ENCODE peak calls at places on chromosomes 6 and 20, in four cellular contexts. S, C, P and Z are unnamed samples.

GRCh38 chr20:49948809-49949507 is 12.8 kb downstream of the RNF114 start:
- DNase-seq in C (no peak), S (no peak), P (peak; percentile 68), Z (no peak)

GRCh38 chr20:44601801-44602204 is 19.4 kb downstream of the PKIG start:
- DNase-seq in C (no peak), S (no peak), P (no peak), Z (no peak)

GRCh38 chr20:40390654-40391053 is 298.4 kb downstream of the MAFB start:
- DNase-seq in S (no peak), P (no peak), C (no peak), Z (no peak)

GRCh38 chr6:99933129-99933528 is 60.9 kb downstream of the MCHR2 start:
- DNase-seq in P (no peak), S (no peak), C (no peak), Z (no peak)

GRCh38 chr20:59082077-59082740 is 39.6 kb upstream of the PRELID3B start:
- DNase-seq in S (peak; percentile 13), C (no peak), P (peak; percentile 30), Z (no peak)

GRCh38 chr20:43894531-43894930 is 20.1 kb upstream of the TOX2 start:
- DNase-seq in S (no peak), C (no peak), P (no peak), Z (no peak)

GRCh38 chr6:30743099-30744053 is 889 bp upstream of the FLOT1 start:
- DNase-seq in P (no peak), S (peak; percentile 78), C (no peak), Z (no peak)

GRCh38 chr6:64103480-64103879 is 467.9 kb downstream of the PHF3 start:
- DNase-seq in C (no peak), S (no peak), P (no peak), Z (no peak)

GRCh38 chr6:94130458-94130857 is 711.1 kb upstream of the EPHA7 start:
- DNase-seq in P (no peak), S (no peak), C (no peak), Z (no peak)

GRCh38 chr20:35003211-35004031 is 47.8 kb downstream of the MYH7B start:
- DNase-seq in P (no peak), C (no peak), S (no peak), Z (peak; percentile 6)

GRCh38 chr6:72413884-72414283 is 208.0 kb upstream of the KCNQ5 start:
- DNase-seq in S (no peak), C (no peak), P (peak; percentile 65), Z (no peak)

GRCh38 chr20:57993738-57994431 is 234.6 kb downstream of the ANKRD60 start:
- DNase-seq in C (no peak), P (no peak), S (no peak), Z (no peak)

GRCh38 chr20:5118220-5119142 is 1.3 kb downstream of the PCNA start:
- DNase-seq in C (no peak), P (no peak), S (peak; percentile 9), Z (no peak)

GRCh38 chr6:123306334-123306733 is 310.3 kb downstream of the CLVS2 start:
- DNase-seq in P (no peak), C (no peak), S (peak; percentile 11), Z (no peak)

GRCh38 chr6:150876598-150876997 is 11.1 kb downstream of the MTHFD1L start:
- DNase-seq in S (no peak), P (no peak), C (no peak), Z (no peak)

GRCh38 chr20:14963262-14963663 is 625.9 kb upstream of the FLRT3 start:
- DNase-seq in C (peak; percentile 80), P (peak; percentile 35), S (no peak), Z (no peak)

GRCh38 chr6:64170326-64170725 is 534.7 kb downstream of the PHF3 start:
- DNase-seq in P (no peak), S (no peak), C (no peak), Z (no peak)

GRCh38 chr20:23459431-23460112 is 6.9 kb upstream of the CST11 start:
- DNase-seq in P (no peak), S (no peak), C (no peak), Z (no peak)

GRCh38 chr20:46814366-46815232 is 80.0 kb upstream of the EYA2 start:
- DNase-seq in P (peak; percentile 72), C (peak; percentile 92), S (no peak), Z (peak; percentile 29)

GRCh38 chr6:109192865-109193264 is 97.6 kb downstream of the CEP57L1 start:
- DNase-seq in S (no peak), P (no peak), C (no peak), Z (no peak)

DNA sequence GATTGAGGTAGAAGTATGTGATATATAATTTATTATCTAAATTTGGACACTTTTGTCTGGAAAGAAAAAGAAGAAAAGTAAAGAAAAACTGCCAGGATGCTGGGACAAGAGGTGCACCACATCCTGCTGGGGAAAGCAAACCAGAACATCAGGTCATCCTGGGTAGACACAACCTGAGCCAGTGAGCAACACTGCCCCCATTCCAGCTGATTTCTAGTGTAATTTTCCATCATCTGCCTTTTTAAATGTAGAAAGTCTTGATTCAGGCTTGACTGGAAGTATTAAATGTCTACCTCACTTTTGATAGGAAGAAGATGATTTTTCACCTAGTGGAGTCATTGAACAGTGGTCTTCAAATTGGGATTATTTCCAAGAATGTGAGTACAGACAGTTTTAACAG is 1164.5 kb upstream of the CITED2 start:
- DNase-seq in C (no peak), S (no peak), P (no peak), Z (no peak)
- TF ChIP-seq JUN in C (no peak), S (no peak), P (no peak), Z (no peak)

GRCh38 chr20:6152777-6153176 is 29.9 kb upstream of the FERMT1 start:
- DNase-seq in C (no peak), S (no peak), P (no peak), Z (no peak)

GRCh38 chr20:6162239-6162638 is 39.4 kb upstream of the FERMT1 start:
- DNase-seq in P (no peak), C (no peak), S (no peak), Z (no peak)

GRCh38 chr20:6160736-6161135 is 37.9 kb upstream of the FERMT1 start:
- DNase-seq in C (no peak), S (no peak), P (no peak), Z (no peak)

DNA sequence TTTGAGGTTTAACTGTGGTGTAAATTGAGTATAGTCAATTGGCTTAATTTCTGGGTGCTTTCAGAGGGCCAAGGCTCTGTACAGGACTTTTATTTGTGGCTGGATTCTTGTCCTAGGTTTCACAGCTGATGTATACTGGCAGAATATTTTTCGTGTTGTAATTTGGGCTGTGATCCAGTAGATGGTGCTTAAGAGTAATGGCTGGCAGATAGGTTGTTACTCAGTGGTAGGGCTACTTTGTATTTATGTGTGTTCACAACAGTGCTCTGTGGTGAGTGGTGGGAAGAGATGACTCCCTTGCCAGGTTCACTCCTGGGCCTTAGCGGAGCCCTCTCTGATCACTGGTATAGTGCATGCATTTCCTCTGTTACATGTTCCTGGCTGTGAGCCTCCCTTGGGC is 34.5 kb upstream of the FERMT1 start:
- DNase-seq in P (no peak), C (no peak), S (no peak), Z (no peak)
- TF ChIP-seq NR3C1 in P (no peak), C (no peak), S (no peak), Z (no peak)

GRCh38 chr6:145731432-145731831 is 3.9 kb downstream of the EPM2A start:
- DNase-seq in S (peak; percentile 32), P (no peak), C (no peak), Z (no peak)
- TF ChIP-seq MAX in S (no peak), P (no peak), C (no peak), Z (no peak)

DNA sequence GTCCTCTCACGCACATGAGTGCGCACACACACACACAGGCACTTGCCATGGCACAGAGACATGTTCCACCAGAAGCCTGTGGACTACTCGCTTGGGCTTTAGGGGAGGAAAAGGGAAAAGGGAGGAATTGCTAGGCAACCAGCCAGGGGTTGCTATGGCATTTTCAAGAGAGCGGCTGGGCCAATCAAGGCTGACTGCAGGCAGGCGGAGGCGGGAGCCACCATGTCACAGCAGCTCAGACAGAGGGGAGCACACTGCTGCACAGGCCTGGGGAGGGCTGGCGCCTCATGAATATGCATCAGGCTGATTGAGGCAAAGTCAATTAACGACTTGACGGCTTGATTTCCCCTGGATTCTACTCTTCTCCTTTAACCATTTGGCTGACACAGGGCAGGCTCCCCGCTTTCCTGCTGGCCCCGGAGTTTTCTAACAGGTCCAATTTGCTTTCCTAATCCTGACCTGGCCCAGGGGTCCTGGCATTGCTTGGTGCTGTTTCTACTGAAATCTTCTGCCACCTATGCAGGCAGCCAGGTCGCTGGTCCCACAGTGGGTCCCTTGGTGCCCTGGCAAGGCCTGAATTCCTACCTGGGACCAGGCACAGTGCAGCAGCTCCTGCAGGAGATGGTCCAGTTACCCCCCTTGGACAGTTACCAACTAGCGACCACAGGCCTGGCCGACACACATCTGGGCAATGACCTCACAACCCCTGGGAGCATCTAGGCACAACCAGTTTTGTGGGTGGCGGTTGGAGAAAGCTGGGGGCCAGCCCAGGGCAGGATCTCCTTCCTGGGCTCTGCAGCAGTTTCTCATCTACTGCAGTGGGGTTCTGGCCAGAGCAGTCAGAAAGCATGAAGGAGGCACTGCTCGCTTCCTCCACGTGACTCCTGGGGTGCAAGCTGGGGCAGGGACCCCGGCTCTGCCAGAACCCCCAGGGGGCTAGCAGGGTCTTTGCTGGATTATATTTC is 52.1 kb downstream of the YTHDF1 start:
- DNase-seq in P (no peak), C (no peak), S (no peak), Z (no peak)
- TF ChIP-seq JUN in P (no peak), C (no peak), S (no peak), Z (no peak)

DNA sequence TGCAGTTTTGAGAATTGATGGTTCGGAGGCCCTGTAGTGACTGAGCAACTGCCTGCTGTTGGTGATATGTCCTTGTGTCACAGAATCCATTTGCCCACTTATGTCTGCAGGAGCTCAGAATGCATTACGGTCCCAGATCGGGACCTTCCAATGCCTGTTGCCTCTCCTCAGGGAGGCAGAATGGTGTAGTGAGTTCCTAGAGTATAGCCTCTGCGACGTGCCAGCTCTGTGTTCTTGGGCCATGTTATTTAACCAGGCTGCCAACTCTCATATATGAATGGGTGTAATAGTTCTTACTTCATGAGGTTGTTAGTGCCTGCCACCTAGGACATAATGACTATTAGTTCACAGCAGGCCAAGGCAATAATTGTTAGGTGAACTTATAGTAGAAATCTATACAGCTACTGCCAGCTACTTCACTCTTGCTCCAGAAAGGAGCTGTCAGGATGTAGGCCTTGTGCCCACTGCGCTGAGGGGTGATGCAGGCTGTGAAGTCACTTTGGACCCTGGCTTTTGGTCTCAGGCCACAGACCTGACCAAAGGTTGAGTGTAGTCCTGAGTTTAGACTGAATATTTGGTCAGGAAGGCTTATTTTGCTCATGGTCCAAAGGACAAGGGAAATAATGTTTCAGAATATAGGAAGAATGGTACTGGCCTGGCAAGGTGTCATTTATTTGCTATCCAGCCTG is 82.1 kb downstream of the ASXL1 start:
- DNase-seq in C (no peak), S (no peak), P (no peak), Z (no peak)
- TF ChIP-seq NR3C1 in C (no peak), S (no peak), P (no peak), Z (no peak)

GRCh38 chr6:117345292-117345610 is 79.9 kb downstream of the VGLL2 start:
- DNase-seq in P (no peak), S (no peak), C (no peak), Z (no peak)
- TF ChIP-seq MAX in P (no peak), S (no peak), C (no peak), Z (no peak)

GRCh38 chr6:37362101-37362823 is 8.5 kb downstream of the RNF8 start:
- DNase-seq in S (no peak), P (no peak), C (no peak), Z (no peak)

GRCh38 chr6:37367557-37367956 is 13.8 kb downstream of the RNF8 start:
- DNase-seq in S (no peak), C (no peak), P (no peak), Z (no peak)

GRCh38 chr6:37366910-37367309 is 13.1 kb downstream of the RNF8 start:
- DNase-seq in P (peak; percentile 62), S (no peak), C (no peak), Z (no peak)

GRCh38 chr6:37368961-37369320 is 15.2 kb downstream of the RNF8 start:
- DNase-seq in P (no peak), C (no peak), S (no peak), Z (no peak)

GRCh38 chr6:37365791-37366190 is 12.0 kb downstream of the RNF8 start:
- DNase-seq in P (peak; percentile 42), C (no peak), S (peak; percentile 38), Z (no peak)
- TF ChIP-seq JUN in P (no peak), C (no peak), S (no peak), Z (no peak)